ENCODE peak calls at places on chromosomes 1 and 21, in six cellular contexts. D, Z, Y, Q, H and K are unnamed samples. For H3K36me3, the result is how much of the 10 kb centered on the place peaks cover.

GRCh38 chr21:33162436-33162921 is 67.3 kb upstream of the IFNAR2 start:
- DNase-seq in D (no peak), Z (no peak), Y (no peak), Q (no peak), H (no peak), K (no peak)

GRCh38 chr21:45921917-45922316 is 59.7 kb upstream of the COL6A1 start:
- DNase-seq in D (no peak), Z (no peak), Y (no peak), Q (no peak), H (no peak), K (no peak)

GRCh38 chr1:20602851-20603450 is 14.1 kb downstream of the CDA start:
- DNase-seq in D (no peak), Z (no peak), Y (no peak), Q (no peak), H (no peak), K (no peak)

GRCh38 chr1:173866462-173866861 is 1.3 kb downstream of the GAS5 start:
- DNase-seq in D (no peak), Z (no peak), Y (no peak), Q (no peak), H (no peak), K (no peak)

GRCh38 chr1:188782220-188782841 is 1695.3 kb downstream of the BRINP3 start:
- DNase-seq in D (no peak), Z (no peak), Y (no peak), Q (no peak), H (no peak), K (no peak)

GRCh38 chr1:64922336-64922735 is 44.0 kb downstream of the JAK1 start:
- DNase-seq in D (no peak), Z (no peak), Y (no peak), Q (no peak), H (no peak), K (no peak)

GRCh38 chr1:113178522-113178921 is 105.5 kb downstream of the LRIG2 start:
- DNase-seq in D (no peak), Z (no peak), Y (no peak), Q (no peak), H (no peak), K (no peak)

GRCh38 chr1:114032271-114033218 is 53.3 kb downstream of the OLFML3 start:
- DNase-seq in D (no peak), Z (peak), Y (no peak), Q (no peak), H (no peak), K (no peak)

GRCh38 chr1:234707641-234708040 is 97.7 kb upstream of the IRF2BP2 start:
- DNase-seq in D (no peak), Z (no peak), Y (no peak), Q (no peak), H (no peak), K (peak)

GRCh38 chr1:178323067-178323466 is 173.7 kb downstream of the CLEC20A start:
- DNase-seq in D (no peak), Z (no peak), Y (no peak), Q (no peak), H (no peak), K (no peak)

GRCh38 chr1:223133824-223134435 is 9.1 kb downstream of the TLR5 start:
- DNase-seq in D (peak), Z (peak), Y (peak), Q (peak), H (peak), K (peak)

GRCh38 chr21:16573581-16573980 is 843.8 kb downstream of the USP25 start:
- DNase-seq in D (no peak), Z (no peak), Y (no peak), Q (no peak), H (no peak), K (no peak)

GRCh38 chr1:113394043-113394862 is 3.9 kb downstream of the MAGI3 start:
- DNase-seq in D (no peak), Z (no peak), Y (no peak), Q (no peak), H (no peak), K (no peak)

GRCh38 chr1:179034720-179035119 is 9.0 kb downstream of the FAM20B start:
- DNase-seq in D (no peak), Z (no peak), Y (no peak), Q (no peak), H (no peak), K (no peak)

GRCh38 chr1:204562075-204562990 is 46.1 kb downstream of the MDM4 start:
- DNase-seq in D (no peak), Z (no peak), Y (no peak), Q (peak), H (no peak), K (no peak)

GRCh38 chr1:94707321-94708298 is 112.5 kb upstream of the SLC44A3 start:
- DNase-seq in D (no peak), Z (no peak), Y (no peak), Q (peak), H (no peak), K (no peak)
- TF ChIP-seq POLR2AphosphoS5 in D (no peak), Z (no peak), Y (no peak), Q (no peak), H (no peak), K (no peak)

DNA sequence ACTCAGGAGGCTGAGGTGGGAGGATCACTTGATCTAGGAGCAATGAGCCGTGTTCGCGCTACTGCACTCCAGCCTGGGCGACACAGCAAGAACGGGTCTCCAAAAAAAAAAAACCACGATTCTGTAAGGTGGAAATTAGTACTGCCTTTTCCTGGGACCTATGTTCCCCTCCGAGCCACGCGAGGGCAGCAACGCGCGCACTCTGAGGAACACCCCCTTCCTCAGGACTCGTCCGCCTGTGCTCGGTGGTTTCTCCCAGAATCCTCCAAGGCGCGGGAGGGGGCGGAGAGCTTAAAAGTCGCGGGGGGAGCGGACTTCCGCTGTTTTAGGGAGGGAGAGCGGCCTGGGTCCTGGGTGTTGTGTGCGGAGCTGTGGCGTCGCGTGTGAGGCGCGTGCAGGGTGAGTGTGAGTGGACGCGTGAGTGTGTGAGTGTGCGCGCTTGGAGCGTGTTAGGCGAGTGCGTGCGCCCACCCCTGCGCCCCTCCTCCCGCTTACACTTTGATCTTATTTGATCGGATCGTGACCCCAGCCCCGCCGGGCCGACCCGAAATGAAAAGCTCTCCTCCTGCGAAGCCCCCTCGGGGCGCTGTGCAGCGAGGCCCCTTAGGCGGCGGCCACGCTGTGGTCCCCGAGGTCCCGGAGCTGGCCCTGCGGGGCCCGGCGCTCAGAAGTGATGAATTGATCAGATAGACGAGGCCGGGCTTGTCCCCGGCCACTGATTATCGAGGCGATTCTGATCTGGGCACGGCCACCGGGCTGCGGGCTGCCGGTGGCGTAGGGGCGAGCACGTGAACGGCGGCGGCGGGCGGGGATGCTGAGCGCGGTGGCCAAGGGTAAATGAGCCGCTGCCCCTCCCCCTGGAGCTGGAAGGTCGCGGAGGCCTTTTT is 9.6 kb downstream of the TMEM167B start:
- DNase-seq in D (peak), Z (peak), Y (peak), Q (peak), H (peak), K (peak)
- TF ChIP-seq EP300 in D (no peak), Z (no peak), Y (no peak), Q (peak), H (no peak), K (no peak)

GRCh38 chr1:8496473-8496872 is 178.6 kb downstream of the SLC45A1 start:
- DNase-seq in D (no peak), Z (no peak), Y (no peak), Q (peak), H (no peak), K (no peak)

GRCh38 chr1:8494681-8495080 is 176.8 kb downstream of the SLC45A1 start:
- DNase-seq in D (no peak), Z (no peak), Y (no peak), Q (no peak), H (no peak), K (no peak)

GRCh38 chr1:8495928-8496401 is 178.1 kb downstream of the SLC45A1 start:
- DNase-seq in D (no peak), Z (no peak), Y (no peak), Q (no peak), H (no peak), K (no peak)

GRCh38 chr1:8497196-8497878 is 179.4 kb downstream of the SLC45A1 start:
- DNase-seq in D (no peak), Z (no peak), Y (no peak), Q (no peak), H (no peak), K (no peak)
- H3K36me3 ChIP-seq in D (under half), Z (under half), Y (under half), Q (under half), H (under half), K (under half)

GRCh38 chr1:226732856-226733291 is 6.2 kb downstream of the ITPKB start:
- DNase-seq in D (no peak), Z (no peak), Y (no peak), Q (no peak), H (peak), K (no peak)
- TF ChIP-seq POLR2AphosphoS5 in D (no peak), Z (no peak), Y (no peak), Q (no peak), H (no peak), K (no peak)

DNA sequence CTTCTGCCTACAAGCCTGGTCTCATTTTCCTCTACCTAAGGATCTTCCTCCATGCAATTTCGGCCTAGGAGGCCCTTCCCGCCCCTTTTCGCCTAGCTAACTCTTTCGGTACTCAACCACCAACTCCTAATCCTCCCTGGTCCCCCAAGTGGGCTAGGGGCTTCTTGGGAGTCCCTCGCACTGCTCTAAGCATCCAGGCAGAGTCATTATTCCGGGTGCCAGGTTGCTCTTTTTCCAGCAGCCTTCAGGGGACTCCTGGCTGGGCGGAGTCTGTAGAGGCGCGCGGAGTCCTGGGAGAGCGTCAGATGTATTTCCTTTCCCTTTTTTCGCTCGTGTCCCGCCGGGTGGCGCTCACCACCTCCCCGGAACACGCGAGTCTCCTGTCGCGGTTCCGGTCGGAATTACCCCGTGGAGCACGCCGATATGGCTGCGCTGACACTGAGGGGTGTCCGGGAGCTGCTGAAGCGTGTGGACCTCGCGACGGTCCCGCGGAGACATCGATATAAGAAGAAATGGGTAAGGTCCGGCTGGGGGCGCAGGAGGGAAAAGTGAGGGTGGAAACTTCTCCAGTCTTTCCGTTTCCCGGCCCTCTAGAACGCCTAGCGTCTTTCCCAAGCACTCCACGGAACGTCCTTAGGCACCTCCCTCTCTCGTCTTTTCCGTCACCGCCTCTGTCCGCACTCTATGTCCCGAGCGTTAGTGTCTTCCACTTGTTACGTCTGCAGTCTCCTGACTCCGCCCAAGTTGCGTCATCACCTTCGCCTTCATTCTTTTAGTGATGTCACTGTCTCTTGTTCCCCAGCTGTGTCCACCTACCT is at the start of gene NSUN4:
- DNase-seq in D (peak), Z (peak), Y (peak), Q (peak), H (peak), K (peak)
- TF ChIP-seq EP300 in D (peak), Z (no peak), Y (peak), Q (peak), H (peak), K (peak)

GRCh38 chr21:39281207-39281606 is 32.2 kb downstream of the BRWD1 start:
- DNase-seq in D (no peak), Z (no peak), Y (no peak), Q (no peak), H (no peak), K (no peak)
- H3K36me3 ChIP-seq in D (under half), Z (under half), Y (under half), Q (under half), H (under half), K (under half)